ENCODE peak calls at places on chromosomes 16 and 17, in eight cellular contexts. C is stimulated activated CD4-positive, alpha-beta T cell treated with anti-CD3 and anti-CD28 coated beads, Interleukin-1b, Interleukin-23, amount 100 ng/mL, for 24 hours; L is activated CD4-positive, alpha-beta memory T cell treated with anti-CD3 and anti-CD28 coated beads, Interleukin-2, amount 10 ng/mL, durations not matched to agents 7 days and 5 days; Z is GM04504; A is amygdala; O is activated T-cell treated with anti-CD3 and anti-CD28 coated beads for 1 hour; X is MCF 10A; T is NCI-H524. V is an unnamed sample.

GRCh38 chr17:34201225-34201624 is 53.9 kb upstream of the CCL2 start:
- DNase-seq in C (no peak), L (no peak), Z (no peak), A (no peak), O (no peak), X (no peak), T (no peak), V (no peak)

GRCh38 chr17:17391575-17392370 is 85.0 kb upstream of the MED9 start:
- DNase-seq in C (no peak), L (peak; percentile 69), Z (no peak), A (no peak), O (peak; percentile 38), X (no peak), T (no peak), V (no peak)

GRCh38 chr17:10316986-10317834 is 55.6 kb downstream of the MYH13 start:
- DNase-seq in C (peak; percentile 7), L (peak; percentile 34), Z (no peak), A (no peak), O (no peak), X (peak; percentile 65), T (peak; percentile 28), V (no peak)

GRCh38 chr17:8670486-8670885 is 40.0 kb upstream of the MYH10 start:
- DNase-seq in C (no peak), L (no peak), Z (no peak), A (no peak), O (no peak), X (no peak), T (no peak), V (no peak)

GRCh38 chr17:77228224-77229215 is 87.8 kb downstream of the SEC14L1 start:
- DNase-seq in C (no peak), L (no peak), Z (no peak), A (no peak), O (no peak), X (no peak), T (peak; percentile 94), V (no peak)

GRCh38 chr16:5466551-5466950 is 369.0 kb upstream of the EEF2KMT start:
- DNase-seq in C (no peak), L (no peak), Z (no peak), A (no peak), O (no peak), X (no peak), T (no peak), V (no peak)

GRCh38 chr17:35906559-35907265 is 23.9 kb downstream of the RDM1 start:
- DNase-seq in C (no peak), L (no peak), Z (no peak), A (no peak), O (no peak), X (no peak), T (no peak), V (peak; percentile 26)

GRCh38 chr17:62966426-62967110 is 533 bp downstream of the TANC2 start:
- DNase-seq in C (peak; percentile 15), L (no peak), Z (no peak), A (peak; percentile 28), O (peak; percentile 54), X (peak; percentile 61), T (peak; percentile 50), V (no peak)

GRCh38 chr16:64892843-64893242 is 229.0 kb downstream of the CDH11 start:
- DNase-seq in C (no peak), L (no peak), Z (peak; percentile 89), A (no peak), O (no peak), X (peak; percentile 74), T (no peak), V (peak; percentile 91)

GRCh38 chr16:72442381-72443158 is 270.6 kb upstream of the PMFBP1 start:
- DNase-seq in C (no peak), L (no peak), Z (no peak), A (no peak), O (no peak), X (no peak), T (no peak), V (no peak)

GRCh38 chr17:17313350-17313991 is 10.3 kb downstream of the NT5M start:
- DNase-seq in C (peak; percentile 34), L (peak; percentile 78), Z (no peak), A (no peak), O (peak; percentile 63), X (peak; percentile 68), T (peak; percentile 33), V (no peak)

GRCh38 chr17:6435051-6435450 is at the start of gene AIPL1:
- DNase-seq in C (no peak), L (no peak), Z (no peak), A (no peak), O (no peak), X (no peak), T (no peak), V (no peak)

GRCh38 chr16:728131-728889 is 1.4 kb downstream of the HAGHL start:
- DNase-seq in C (no peak), L (peak; percentile 64), Z (no peak), A (peak; percentile 63), O (peak; percentile 41), X (peak; percentile 82), T (peak; percentile 56), V (no peak)

GRCh38 chr16:52872706-52873105 is 180.0 kb downstream of the CHD9NB start:
- DNase-seq in C (no peak), L (no peak), Z (no peak), A (no peak), O (no peak), X (no peak), T (no peak), V (no peak)

GRCh38 chr17:40312893-40313659 is 4.1 kb downstream of the RARA start:
- DNase-seq in C (no peak), L (no peak), Z (no peak), A (no peak), O (no peak), X (no peak), T (no peak), V (no peak)

GRCh38 chr17:12600349-12600748 is 65.3 kb upstream of the MYOCD start:
- DNase-seq in C (no peak), L (no peak), Z (no peak), A (no peak), O (no peak), X (no peak), T (no peak), V (no peak)

GRCh38 chr16:86768231-86768791 is 190.0 kb downstream of the FOXL1 start:
- DNase-seq in C (no peak), L (no peak), Z (no peak), A (no peak), O (no peak), X (no peak), T (no peak), V (no peak)

GRCh38 chr17:66272699-66273390 is 29.6 kb upstream of the PRKCA start:
- DNase-seq in C (no peak), L (no peak), Z (peak; percentile 70), A (no peak), O (no peak), X (peak; percentile 44), T (no peak), V (peak; percentile 61)

GRCh38 chr16:57627184-57627871 is 1.1 kb upstream of the ADGRG1 start:
- DNase-seq in C (no peak), L (no peak), Z (peak; percentile 78), A (no peak), O (no peak), X (peak; percentile 35), T (peak; percentile 81), V (peak; percentile 69)

GRCh38 chr17:62891659-62892058 is 74.4 kb upstream of the TANC2 start:
- DNase-seq in C (no peak), L (no peak), Z (no peak), A (no peak), O (no peak), X (no peak), T (no peak), V (no peak)

GRCh38 chr17:42833771-42834422 is 700 bp downstream of the PSME3 start:
- DNase-seq in C (no peak), L (no peak), Z (no peak), A (no peak), O (no peak), X (no peak), T (no peak), V (no peak)

GRCh38 chr17:50551884-50552283 is 4.9 kb downstream of the SPATA20 start:
- DNase-seq in C (no peak), L (no peak), Z (no peak), A (no peak), O (no peak), X (no peak), T (no peak), V (no peak)

GRCh38 chr16:55542459-55543082 is 23.9 kb upstream of the CAPNS2 start:
- DNase-seq in C (no peak), L (no peak), Z (peak; percentile 57), A (no peak), O (no peak), X (peak; percentile 72), T (no peak), V (peak; percentile 39)

GRCh38 chr16:14669776-14670175 is 24.3 kb downstream of the PLA2G10 start:
- DNase-seq in C (no peak), L (no peak), Z (no peak), A (no peak), O (no peak), X (peak; percentile 5), T (no peak), V (no peak)

GRCh38 chr16:67961551-67961957 is 6.9 kb downstream of the SLC12A4 start:
- DNase-seq in C (no peak), L (no peak), Z (no peak), A (no peak), O (no peak), X (peak; percentile 98), T (no peak), V (no peak)

GRCh38 chr16:57976331-57976796 is 5.4 kb upstream of the CNGB1 start:
- DNase-seq in C (no peak), L (no peak), Z (no peak), A (peak; percentile 28), O (no peak), X (peak; percentile 46), T (no peak), V (no peak)

GRCh38 chr16:86030116-86030515 is 131.2 kb downstream of the IRF8 start:
- DNase-seq in C (no peak), L (no peak), Z (no peak), A (no peak), O (no peak), X (no peak), T (no peak), V (no peak)

GRCh38 chr17:2723997-2724782 is 12.6 kb upstream of the CLUH start:
- DNase-seq in C (no peak), L (no peak), Z (no peak), A (no peak), O (no peak), X (no peak), T (no peak), V (no peak)

GRCh38 chr16:84905965-84906460 is 86.2 kb downstream of the CRISPLD2 start:
- DNase-seq in C (no peak), L (no peak), Z (no peak), A (no peak), O (no peak), X (no peak), T (peak; percentile 47), V (no peak)

GRCh38 chr17:63681530-63681929 is 18.4 kb downstream of the LIMD2 start:
- DNase-seq in C (no peak), L (no peak), Z (no peak), A (no peak), O (no peak), X (no peak), T (no peak), V (no peak)

GRCh38 chr16:30485818-30486436 is 13.4 kb downstream of the ITGAL start:
- DNase-seq in C (no peak), L (no peak), Z (peak; percentile 22), A (no peak), O (no peak), X (no peak), T (no peak), V (no peak)

GRCh38 chr17:13957636-13958035 is 111.7 kb upstream of the COX10 start:
- DNase-seq in C (no peak), L (no peak), Z (no peak), A (no peak), O (no peak), X (peak; percentile 48), T (no peak), V (peak; percentile 17)

GRCh38 chr16:30068750-30069574 is 3.4 kb downstream of the ALDOA start:
- DNase-seq in C (no peak), L (peak; percentile 62), Z (no peak), A (no peak), O (peak; percentile 46), X (peak; percentile 45), T (no peak), V (no peak)

GRCh38 chr17:29103341-29103740 is 60.4 kb downstream of the PIPOX start:
- DNase-seq in C (no peak), L (no peak), Z (no peak), A (no peak), O (no peak), X (no peak), T (peak; percentile 65), V (no peak)

V was measured in GM04503.